ENCODE peak calls at places on chromosomes 11 and 22, in four cellular contexts. G is NCI-H2081, E is GM18507, M is cardiac fibroblast. Q is an unnamed sample.

GRCh38 chr11:1050581-1051355 is 14.2 kb upstream of the MUC6 start:
- DNase-seq in G (peak), E (peak), M (peak), Q (peak)

GRCh38 chr11:61709572-61709971 is 29.4 kb downstream of the DAGLA start:
- DNase-seq in G (no peak), E (no peak), M (no peak), Q (no peak)

GRCh38 chr11:63951779-63952536 is 13.2 kb downstream of the NAA40 start:
- DNase-seq in G (no peak), E (no peak), M (peak), Q (no peak)

GRCh38 chr11:78097666-78098385 is 18.2 kb upstream of the NDUFC2 start:
- DNase-seq in G (no peak), E (no peak), M (no peak), Q (no peak)

GRCh38 chr11:22787565-22788162 is 41.9 kb downstream of the SVIP start:
- DNase-seq in G (peak), E (no peak), M (peak), Q (peak)

GRCh38 chr11:3130269-3131071 is 34.6 kb downstream of the OSBPL5 start:
- DNase-seq in G (no peak), E (no peak), M (no peak), Q (no peak)

GRCh38 chr22:32803020-32803758 is 1.7 kb downstream of the TIMP3 start:
- DNase-seq in G (no peak), E (no peak), M (peak), Q (no peak)

GRCh38 chr11:75150879-75151278 is at the start of gene SLCO2B1:
- DNase-seq in G (no peak), E (no peak), M (no peak), Q (no peak)

GRCh38 chr11:46160100-46160499 is 38.8 kb upstream of the PHF21A start:
- DNase-seq in G (no peak), E (no peak), M (no peak), Q (no peak)

GRCh38 chr22:24845036-24845918 is 39.3 kb downstream of the SGSM1 start:
- DNase-seq in G (no peak), E (no peak), M (peak), Q (no peak)

GRCh38 chr11:108973402-108974119 is 308.7 kb downstream of the DDX10 start:
- DNase-seq in G (no peak), E (no peak), M (peak), Q (no peak)

Q was measured in COR-L47.